ENCODE peak calls at places on chromosomes 4 and X, in four cellular contexts. Z is neural crest cell; M is activated CD8-positive, alpha-beta T cell treated with anti-CD3 and anti-CD28 coated beads for 36 hours; H is SK-N-SH. V is an unnamed sample.

GRCh38 chrX:21479695-21480280 is 105.6 kb downstream of the CNKSR2 start:
- DNase-seq in Z (no peak), M (peak), H (peak), V (peak)

GRCh38 chr4:76212851-76213414 is 691 bp downstream of the SCARB2 start:
- DNase-seq in Z (no peak), M (peak), H (peak), V (no peak)

GRCh38 chr4:76822294-76822693 is 75.7 kb downstream of the SOWAHB start:
- DNase-seq in Z (no peak), M (no peak), H (no peak), V (no peak)

GRCh38 chr4:51942108-51942832 is 77.9 kb downstream of the LRRC66 start:
- DNase-seq in Z (no peak), M (no peak), H (no peak), V (no peak)

GRCh38 chr4:109600431-109600830 is 40.4 kb downstream of the MCUB start:
- DNase-seq in Z (no peak), M (no peak), H (no peak), V (no peak)

GRCh38 chrX:129877401-129877800 is 28.6 kb upstream of the UTP14A start:
- DNase-seq in Z (no peak), M (no peak), H (no peak), V (no peak)

GRCh38 chr4:92387459-92388069 is 83.8 kb downstream of the GRID2 start:
- DNase-seq in Z (peak), M (no peak), H (peak), V (no peak)

GRCh38 chr4:99507762-99508161 is 3.1 kb upstream of the C4orf17 start:
- DNase-seq in Z (no peak), M (peak), H (no peak), V (no peak)

GRCh38 chrX:12819231-12819630 is 28.0 kb downstream of the PRPS2 start:
- DNase-seq in Z (no peak), M (no peak), H (no peak), V (no peak)

GRCh38 chr4:56186808-56187523 is 200.3 kb downstream of the AASDH start:
- DNase-seq in Z (no peak), M (no peak), H (no peak), V (no peak)

GRCh38 chr4:72505314-72505744 is 63.7 kb downstream of the ADAMTS3 start:
- DNase-seq in Z (peak), M (peak), H (peak), V (peak)

GRCh38 chrX:39969826-39970569 is 127.8 kb downstream of the BCOR start:
- DNase-seq in Z (no peak), M (no peak), H (no peak), V (no peak)

DNA sequence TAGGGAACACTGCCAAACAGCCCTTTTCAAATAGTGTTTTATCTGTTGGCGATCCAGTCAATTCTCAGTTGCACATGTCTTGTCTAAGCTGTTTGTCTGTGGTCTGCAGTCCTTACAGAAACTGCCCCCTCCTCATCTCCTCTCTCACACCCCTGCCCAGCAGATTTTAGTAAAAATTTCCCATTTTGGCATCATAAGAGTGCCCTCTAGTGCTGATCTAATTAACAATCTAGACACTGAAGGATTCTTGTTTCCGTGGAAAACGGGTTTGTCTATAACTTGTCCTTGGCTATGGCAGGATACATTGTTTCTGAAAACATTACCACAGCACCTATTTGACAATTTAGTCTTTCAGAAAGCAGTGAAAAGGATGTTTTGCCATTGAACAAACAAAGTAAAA is 227.2 kb upstream of the MBNL3 start:
- DNase-seq in Z (no peak), M (no peak), H (peak), V (no peak)
- TF ChIP-seq CTCF in Z (peak), M (no peak), H (peak), V (peak)

GRCh38 chrX:72238721-72239475 is at the start of gene ERCC6L:
- DNase-seq in Z (peak), M (peak), H (peak), V (peak)
- TF ChIP-seq CTCF in Z (no peak), M (no peak), H (no peak), V (no peak)

DNA sequence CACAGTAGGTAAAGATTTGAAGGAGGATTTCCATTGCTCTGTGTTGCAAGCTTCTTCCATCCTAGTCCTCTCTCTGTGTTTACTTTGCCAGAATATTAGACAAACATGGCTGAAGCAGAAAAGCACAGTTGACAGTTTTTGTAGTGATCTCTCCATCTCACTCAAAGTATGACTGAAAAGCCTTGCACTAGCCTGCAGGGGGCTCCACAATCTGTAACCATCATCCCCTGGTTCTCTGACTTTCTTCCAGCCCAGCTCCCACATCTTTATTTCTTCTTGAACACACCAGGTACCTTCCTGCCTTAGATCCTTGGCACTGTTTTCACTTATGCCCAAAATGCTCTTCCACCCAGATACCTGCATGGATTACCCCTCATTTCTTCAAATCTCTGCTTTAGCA is 34.1 kb upstream of the HHIP start:
- DNase-seq in Z (peak), M (peak), H (peak), V (no peak)
- TF ChIP-seq CTCF in Z (peak), M (no peak), H (peak), V (peak)

DNA sequence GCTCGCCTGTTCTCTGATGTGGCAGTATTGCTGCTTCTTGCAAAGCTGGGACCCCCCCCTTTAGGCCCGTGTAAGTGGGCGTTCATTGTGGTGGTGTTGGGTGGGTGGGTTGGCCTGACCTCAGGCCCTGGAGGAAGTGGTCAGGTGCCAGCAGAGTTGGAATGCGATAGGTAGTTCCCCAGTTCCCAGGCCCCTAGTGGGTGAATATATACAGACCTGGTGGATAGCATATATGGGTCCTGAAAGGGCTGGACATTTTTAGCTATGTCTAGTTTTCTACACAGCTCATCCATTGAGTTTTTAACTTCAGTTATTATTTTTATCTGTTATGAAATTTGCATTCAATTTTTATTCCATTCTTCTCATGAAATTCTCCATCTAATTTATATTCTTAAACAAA is 35.8 kb upstream of the UCP1 start:
- DNase-seq in Z (no peak), M (peak), H (no peak), V (no peak)
- TF ChIP-seq CTCF in Z (peak), M (no peak), H (no peak), V (no peak)

GRCh38 chrX:66731398-66731797 is 92.5 kb upstream of the EDA2R start:
- DNase-seq in Z (no peak), M (no peak), H (peak), V (no peak)
- TF ChIP-seq CTCF in Z (peak), M (peak), H (peak), V (peak)

DNA sequence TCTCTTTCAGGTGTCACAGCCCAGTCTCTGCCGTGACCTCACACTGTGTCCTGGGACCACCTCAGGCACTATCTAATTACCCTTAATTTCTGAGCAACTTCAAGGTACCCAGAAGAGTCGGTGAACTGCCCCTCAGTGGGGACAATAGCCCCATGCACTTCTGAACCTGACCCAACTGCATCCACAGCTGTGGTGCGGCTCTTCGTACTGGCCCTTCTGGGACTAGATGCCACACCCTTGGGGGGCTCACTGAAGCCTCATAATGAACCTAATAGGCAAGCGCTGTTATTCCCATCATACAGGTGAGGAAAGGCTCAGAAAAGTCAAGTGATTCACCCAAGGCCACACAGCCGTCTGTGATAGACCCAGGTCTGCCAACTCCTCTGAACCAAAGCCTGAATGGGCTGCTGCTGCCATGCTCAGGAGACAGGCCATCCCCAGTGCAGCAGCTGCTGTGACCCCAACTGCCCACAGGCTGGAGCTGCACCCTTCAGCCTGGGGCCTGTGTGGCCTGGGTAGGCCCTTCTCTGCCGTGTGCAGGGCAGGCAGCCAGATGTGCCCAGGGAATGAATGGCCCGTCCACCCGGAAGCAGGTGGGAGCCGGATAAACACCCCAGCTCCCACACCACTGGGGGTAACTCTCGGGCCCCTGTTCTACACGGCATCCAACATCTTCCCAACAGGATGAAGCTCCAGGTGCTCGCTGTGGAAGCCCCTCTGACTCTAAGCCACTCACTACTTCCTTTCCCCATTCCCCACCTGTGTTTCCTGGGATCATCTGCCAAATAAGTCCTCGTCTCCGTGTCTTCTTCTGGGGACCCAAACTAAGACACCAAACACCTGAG is 35.9 kb downstream of the HMX1 start:
- DNase-seq in Z (no peak), M (no peak), H (peak), V (no peak)
- TF ChIP-seq CTCF in Z (no peak), M (no peak), H (no peak), V (no peak)

GRCh38 chr4:54231419-54232150 is 2.5 kb downstream of the PDGFRA start:
- DNase-seq in Z (no peak), M (no peak), H (peak), V (peak)

GRCh38 chr4:54233128-54233696 is 4.1 kb downstream of the PDGFRA start:
- DNase-seq in Z (peak), M (peak), H (peak), V (peak)

GRCh38 chr4:54233697-54234496 is 4.8 kb downstream of the PDGFRA start:
- DNase-seq in Z (peak), M (peak), H (peak), V (peak)

GRCh38 chr4:54232151-54232688 is 3.1 kb downstream of the PDGFRA start:
- DNase-seq in Z (no peak), M (no peak), H (no peak), V (no peak)

DNA sequence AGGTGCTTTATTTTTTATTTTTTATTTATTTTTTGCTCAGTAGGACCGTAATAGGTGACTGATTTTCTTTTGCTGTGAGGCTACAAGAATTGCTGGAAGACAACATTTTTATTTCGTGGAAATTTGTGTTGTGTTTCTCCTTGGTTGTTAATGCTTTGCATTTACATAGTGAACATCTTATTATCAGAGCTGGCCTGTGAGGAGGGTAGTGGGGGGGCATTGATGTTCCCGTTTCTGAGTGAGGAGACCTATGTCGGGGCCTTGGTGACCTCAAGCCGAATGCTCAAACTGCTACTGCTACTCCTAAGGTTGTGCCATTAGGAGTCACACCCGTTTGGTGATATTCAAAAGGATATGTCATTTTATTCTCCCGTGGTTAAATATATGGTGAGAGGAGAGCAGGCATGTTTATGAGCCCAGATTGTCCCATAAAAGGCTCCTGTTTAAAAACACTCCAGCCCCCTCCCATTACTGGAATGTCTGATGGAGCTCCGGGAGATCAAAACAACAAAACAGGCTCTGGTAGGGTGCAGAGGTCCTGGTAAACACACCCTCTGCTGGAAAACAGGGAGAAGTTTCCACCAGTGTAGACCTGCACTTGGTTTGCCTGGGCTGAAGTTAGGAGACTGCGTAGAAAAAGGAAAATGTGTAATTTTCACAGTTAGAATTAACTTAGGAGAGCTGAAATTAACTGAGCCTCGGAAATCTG is 5.6 kb downstream of the PDGFRA start:
- DNase-seq in Z (no peak), M (no peak), H (peak), V (no peak)
- TF ChIP-seq CTCF in Z (peak), M (no peak), H (no peak), V (no peak)

DNA sequence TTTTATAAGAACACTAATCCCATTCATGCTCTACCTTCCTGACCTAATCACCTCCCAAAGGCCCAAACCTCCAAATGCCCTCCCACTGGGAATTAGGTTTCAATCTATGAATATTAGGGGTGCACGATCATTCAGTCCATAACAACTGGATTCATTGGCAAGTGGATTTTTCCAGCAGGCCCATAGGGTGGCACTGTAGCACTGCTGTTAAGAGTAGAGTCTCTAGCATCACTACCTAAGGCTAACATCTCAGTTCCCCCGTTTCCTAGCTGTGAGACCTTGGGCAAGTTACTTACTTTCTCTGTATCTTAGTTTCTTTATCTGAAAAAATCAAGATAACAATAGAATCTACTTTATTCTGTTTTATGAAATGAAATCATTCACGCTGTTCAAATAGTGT is 315.8 kb downstream of the STIM2 start:
- DNase-seq in Z (no peak), M (peak), H (peak), V (no peak)
- TF ChIP-seq CTCF in Z (peak), M (no peak), H (peak), V (peak)

DNA sequence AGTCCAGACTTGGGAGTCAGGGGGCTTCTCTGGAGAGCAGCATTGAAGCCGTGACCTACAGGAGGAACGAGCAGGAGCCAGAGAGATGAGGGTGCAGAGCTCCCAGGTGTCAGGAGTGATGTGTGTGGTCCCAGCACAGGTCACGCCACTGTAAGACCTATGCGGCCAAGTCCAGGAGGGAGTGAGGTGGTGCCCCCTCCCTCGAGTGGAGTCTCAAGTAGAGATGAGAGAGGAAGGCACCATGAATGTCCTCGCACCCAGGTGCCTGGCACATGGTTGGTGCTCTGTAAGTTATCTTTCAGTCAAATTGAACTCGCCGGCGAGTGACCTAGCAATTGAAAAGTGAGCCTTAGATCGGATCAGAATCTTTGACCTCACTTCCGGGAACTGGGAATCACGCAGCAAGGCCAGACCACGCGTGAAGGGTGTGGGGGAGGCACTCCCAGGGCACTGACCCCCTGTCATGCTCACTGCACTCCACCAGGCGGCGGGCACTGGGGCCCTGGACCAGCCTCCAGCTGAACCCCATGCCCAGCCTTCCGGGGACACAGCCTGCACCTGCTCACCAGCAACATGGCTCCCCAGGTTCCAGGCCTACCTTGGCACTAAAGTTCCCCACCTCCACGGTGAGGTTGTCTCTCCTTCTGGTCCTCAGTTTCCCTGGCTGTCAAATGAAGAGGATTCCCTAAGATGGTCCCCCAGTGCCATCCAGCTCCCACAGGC is 127.4 kb downstream of the HMX1 start:
- DNase-seq in Z (no peak), M (no peak), H (peak), V (no peak)
- TF ChIP-seq CTCF in Z (no peak), M (no peak), H (no peak), V (no peak)